ENCODE peak calls at places on chromosomes 7 and 10, in five cellular contexts. T is stomach, H is IMR-90, L is K562, V is esophagus squamous epithelium. I is an unnamed sample.

GRCh38 chr7:112749775-112750174 is 40.4 kb downstream of the TMEM168 start:
- DNase-seq in T (no peak), H (no peak), L (peak), V (no peak), I (no peak)

GRCh38 chr7:90178592-90179279 is 24.5 kb downstream of the STEAP1 start:
- DNase-seq in T (no peak), H (peak), L (no peak), V (no peak), I (no peak)

GRCh38 chr10:118961401-118961800 is 68.1 kb upstream of the NANOS1 start:
- DNase-seq in T (no peak), H (no peak), L (no peak), V (no peak), I (peak)

GRCh38 chr10:63593576-63593975 is 72.4 kb downstream of the REEP3 start:
- DNase-seq in T (no peak), H (peak), L (no peak), V (no peak), I (no peak)

GRCh38 chr10:10830316-10831061 is 187.2 kb upstream of the CELF2 start:
- DNase-seq in T (no peak), H (peak), L (no peak), V (no peak), I (no peak)

GRCh38 chr7:2260820-2261219 is 18.8 kb downstream of the NUDT1 start:
- DNase-seq in T (peak), H (peak), L (no peak), V (no peak), I (no peak)

GRCh38 chr10:10881132-10881813 is 136.4 kb upstream of the CELF2 start:
- DNase-seq in T (no peak), H (no peak), L (no peak), V (no peak), I (no peak)

GRCh38 chr7:100602889-100603696 is 930 bp downstream of the PCOLCE start:
- DNase-seq in T (no peak), H (peak), L (peak), V (no peak), I (peak)

GRCh38 chr7:48087349-48087748 is 1.7 kb upstream of the UPP1 start:
- DNase-seq in T (no peak), H (peak), L (no peak), V (no peak), I (no peak)

GRCh38 chr7:27921081-27921836 is 181.3 kb downstream of the TAX1BP1 start:
- DNase-seq in T (no peak), H (peak), L (peak), V (no peak), I (peak)

GRCh38 chr10:62543981-62544380 is 169.8 kb downstream of the ZNF365 start:
- DNase-seq in T (no peak), H (no peak), L (no peak), V (no peak), I (no peak)

GRCh38 chr7:121420976-121421375 is 24.9 kb upstream of the FAM3C start:
- DNase-seq in T (peak), H (no peak), L (peak), V (no peak), I (no peak)

GRCh38 chr10:123995461-123996131 is 97.8 kb downstream of the CHST15 start:
- DNase-seq in T (peak), H (peak), L (no peak), V (no peak), I (no peak)

GRCh38 chr7:55522268-55522902 is 49.9 kb downstream of the VOPP1 start:
- DNase-seq in T (peak), H (no peak), L (no peak), V (no peak), I (no peak)

GRCh38 chr7:55524558-55525310 is 47.6 kb downstream of the VOPP1 start:
- DNase-seq in T (peak), H (no peak), L (no peak), V (no peak), I (peak)

GRCh38 chr7:55521543-55522267 is 50.6 kb downstream of the VOPP1 start:
- DNase-seq in T (peak), H (peak), L (no peak), V (no peak), I (no peak)

GRCh38 chr7:55520426-55521140 is 51.7 kb downstream of the VOPP1 start:
- DNase-seq in T (no peak), H (no peak), L (no peak), V (no peak), I (no peak)

DNA sequence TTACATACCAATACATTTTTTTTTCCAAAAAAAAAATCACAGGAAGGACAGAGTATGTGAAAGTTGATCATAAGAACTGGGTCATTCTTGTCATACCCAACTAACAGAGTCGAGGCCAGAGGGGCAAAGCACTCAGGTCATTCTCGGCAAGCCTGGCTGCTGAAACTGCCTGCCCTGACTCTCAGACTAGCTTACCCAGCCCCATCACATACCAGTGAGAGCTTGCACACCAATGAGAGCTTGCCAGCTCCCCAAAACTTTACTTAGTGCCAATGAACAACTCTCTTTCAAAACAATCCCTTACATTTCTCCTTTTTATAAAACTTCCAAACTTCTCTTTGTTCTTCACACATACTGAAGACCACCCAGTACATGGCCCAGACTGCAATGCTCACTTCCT is 48.9 kb downstream of the VOPP1 start:
- DNase-seq in T (peak), H (no peak), L (no peak), V (no peak), I (no peak)
- H3K4me3 ChIP-seq in T (no peak), H (no peak), L (no peak), V (no peak), I (no peak)

GRCh38 chr10:47336387-47337134 is 11.6 kb upstream of the RBP3 start:
- DNase-seq in T (peak), H (peak), L (peak), V (no peak), I (no peak)
- H3K27ac ChIP-seq in T (no peak), H (peak), L (peak), V (no peak), I (no peak)

GRCh38 chr10:73730153-73730906 is 13.8 kb upstream of the SEC24C start:
- DNase-seq in T (peak), H (peak), L (peak), V (peak), I (peak)
- TF ChIP-seq POLR2A in T (no peak), H (peak), L (peak), V (peak), I (peak)

GRCh38 chr10:75568721-75569120 is 137.3 kb downstream of the LRMDA start:
- DNase-seq in T (no peak), H (no peak), L (no peak), V (no peak), I (no peak)

GRCh38 chr10:75569506-75569905 is 138.1 kb downstream of the LRMDA start:
- DNase-seq in T (peak), H (no peak), L (no peak), V (no peak), I (no peak)

GRCh38 chr10:75565286-75566251 is 134.1 kb downstream of the LRMDA start:
- DNase-seq in T (peak), H (no peak), L (no peak), V (no peak), I (no peak)
- H3K4me3 ChIP-seq in T (no peak), H (no peak), L (no peak), V (no peak), I (no peak)

GRCh38 chr7:151694441-151694827 is 174.7 kb upstream of the RHEB start:
- DNase-seq in T (no peak), H (no peak), L (no peak), V (no peak), I (no peak)
- H3K27ac ChIP-seq in T (no peak), H (no peak), L (no peak), V (peak), I (no peak)

GRCh38 chr10:30980951-30981616 is 50.6 kb downstream of the ZNF438 start:
- DNase-seq in T (peak), H (peak), L (no peak), V (no peak), I (peak)
- TF ChIP-seq POLR2A in T (no peak), H (no peak), L (no peak), V (no peak), I (no peak)

DNA sequence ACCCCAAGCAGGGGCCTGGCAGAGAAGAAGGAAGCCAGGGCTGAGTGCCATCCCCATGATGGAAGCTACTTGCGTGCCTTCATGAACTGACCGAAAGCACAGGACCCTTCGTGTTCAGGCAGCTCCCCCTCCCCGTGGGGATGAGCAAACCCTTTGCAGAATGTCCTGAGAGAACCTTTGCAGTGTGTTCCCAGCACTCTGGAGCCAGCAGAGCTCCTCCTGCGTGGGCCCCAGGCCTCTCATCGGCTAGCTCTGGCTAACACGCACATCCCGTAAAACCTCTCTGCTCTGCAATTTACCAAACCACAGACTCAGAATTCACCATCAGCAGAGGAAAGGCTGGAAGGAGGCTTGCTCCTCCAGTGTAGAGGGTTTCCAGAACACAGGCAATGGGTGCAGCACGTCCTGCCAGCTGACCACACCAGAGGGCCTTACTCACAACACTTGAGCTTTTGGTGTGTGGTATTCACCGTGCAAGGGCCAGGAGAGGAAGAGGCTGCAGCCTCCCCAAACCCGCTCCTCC is 3.1 kb downstream of the SH3PXD2A start:
- DNase-seq in T (no peak), H (peak), L (no peak), V (no peak), I (no peak)
- H3K4me3 ChIP-seq in T (no peak), H (no peak), L (no peak), V (no peak), I (no peak)

GRCh38 chr10:43879162-43879561 is 230.5 kb upstream of the ZNF32 start:
- DNase-seq in T (no peak), H (no peak), L (no peak), V (no peak), I (no peak)
- H3K27ac ChIP-seq in T (peak), H (no peak), L (no peak), V (no peak), I (no peak)

GRCh38 chr10:114239117-114239993 is at the start of gene VWA2:
- DNase-seq in T (peak), H (no peak), L (no peak), V (no peak), I (no peak)
- TF ChIP-seq POLR2A in T (no peak), H (no peak), L (no peak), V (no peak), I (no peak)

GRCh38 chr10:17212802-17213204 is 11.3 kb upstream of the TRDMT1 start:
- DNase-seq in T (no peak), H (no peak), L (peak), V (no peak), I (no peak)
- H3K4me3 ChIP-seq in T (no peak), H (no peak), L (no peak), V (no peak), I (no peak)